ENCODE peak calls at places on chromosome 11, in seven cellular contexts. T is cardiac muscle cell; F is sigmoid colon; P is CD8-positive, alpha-beta memory T cell; G is neuronal stem cell; O is Peyer's patch; X is osteoblast. V is an unnamed sample. For H3K4me1, the result is how much of the 10 kb centered on the place peaks cover.

GRCh38 chr11:13487661-13488030 is 8.2 kb downstream of the PTH start:
- DNase-seq in T (peak), F (no peak), P (peak), G (peak), O (no peak), X (peak), V (no peak)

GRCh38 chr11:86592047-86592564 is 80.3 kb downstream of the ME3 start:
- DNase-seq in T (no peak), F (no peak), P (no peak), G (no peak), O (no peak), X (no peak), V (no peak)

GRCh38 chr11:2137202-2138071 is 1.8 kb downstream of the IGF2 start:
- DNase-seq in T (peak), F (no peak), P (no peak), G (peak), O (no peak), X (peak), V (peak)

GRCh38 chr11:46382644-46383403 is 1.4 kb downstream of the MDK start:
- DNase-seq in T (peak), F (peak), P (no peak), G (no peak), O (no peak), X (peak), V (no peak)

GRCh38 chr11:69638941-69639681 is 1.8 kb upstream of the CCND1 start:
- DNase-seq in T (peak), F (peak), P (no peak), G (peak), O (peak), X (peak), V (peak)

GRCh38 chr11:45110562-45110961 is 35.9 kb upstream of the PRDM11 start:
- DNase-seq in T (peak), F (peak), P (peak), G (peak), O (peak), X (peak), V (no peak)

GRCh38 chr11:62953811-62954210 is 31.0 kb downstream of the SLC22A6 start:
- DNase-seq in T (peak), F (no peak), P (no peak), G (no peak), O (no peak), X (no peak), V (no peak)

GRCh38 chr11:85772700-85773099 is 38.2 kb downstream of the SYTL2 start:
- DNase-seq in T (peak), F (no peak), P (no peak), G (no peak), O (no peak), X (peak), V (no peak)

GRCh38 chr11:123544631-123545375 is 109.6 kb downstream of the SCN3B start:
- DNase-seq in T (no peak), F (no peak), P (no peak), G (no peak), O (no peak), X (no peak), V (no peak)

GRCh38 chr11:83816572-83817187 is 530.5 kb upstream of the CCDC90B start:
- DNase-seq in T (peak), F (no peak), P (no peak), G (peak), O (no peak), X (no peak), V (no peak)

GRCh38 chr11:104095791-104096190 is 59.4 kb downstream of the DDI1 start:
- DNase-seq in T (peak), F (no peak), P (no peak), G (no peak), O (no peak), X (no peak), V (no peak)

GRCh38 chr11:95121687-95122086 is 32.0 kb downstream of the ENDOD1 start:
- DNase-seq in T (no peak), F (no peak), P (no peak), G (no peak), O (no peak), X (no peak), V (no peak)

GRCh38 chr11:123255909-123256308 is 60.9 kb upstream of the CLMP start:
- DNase-seq in T (peak), F (no peak), P (no peak), G (peak), O (no peak), X (peak), V (no peak)

GRCh38 chr11:73383249-73384126 is 7.3 kb downstream of the RELT start:
- DNase-seq in T (peak), F (no peak), P (no peak), G (no peak), O (no peak), X (no peak), V (peak)

GRCh38 chr11:11611381-11611780 is 10.4 kb downstream of the GALNT18 start:
- DNase-seq in T (no peak), F (no peak), P (no peak), G (no peak), O (no peak), X (no peak), V (peak)

GRCh38 chr11:35887737-35888136 is 56.1 kb upstream of the LDLRAD3 start:
- DNase-seq in T (no peak), F (no peak), P (no peak), G (no peak), O (no peak), X (no peak), V (no peak)

GRCh38 chr11:1778141-1778911 is 14.6 kb upstream of the CTSD start:
- DNase-seq in T (no peak), F (peak), P (no peak), G (no peak), O (peak), X (peak), V (no peak)

GRCh38 chr11:104390696-104391095 is 226.7 kb upstream of the PDGFD start:
- DNase-seq in T (peak), F (no peak), P (no peak), G (no peak), O (no peak), X (no peak), V (no peak)

GRCh38 chr11:103714246-103714645 is 322.2 kb upstream of the DDI1 start:
- DNase-seq in T (peak), F (no peak), P (no peak), G (no peak), O (no peak), X (peak), V (no peak)

GRCh38 chr11:45432910-45433309 is 146.8 kb upstream of the SYT13 start:
- DNase-seq in T (no peak), F (no peak), P (no peak), G (no peak), O (no peak), X (no peak), V (no peak)

GRCh38 chr11:2825886-2826678 is 59.5 kb downstream of the CDKN1C start:
- DNase-seq in T (peak), F (peak), P (no peak), G (peak), O (no peak), X (peak), V (peak)

GRCh38 chr11:78798567-78799170 is 224.0 kb upstream of the NARS2 start:
- DNase-seq in T (peak), F (peak), P (no peak), G (peak), O (peak), X (no peak), V (peak)

GRCh38 chr11:102456381-102456780 is 3.8 kb upstream of the TMEM123 start:
- DNase-seq in T (peak), F (no peak), P (no peak), G (no peak), O (no peak), X (no peak), V (no peak)

GRCh38 chr11:134449713-134450112 is 37.7 kb upstream of the B3GAT1 start:
- DNase-seq in T (no peak), F (peak), P (no peak), G (no peak), O (peak), X (peak), V (no peak)

GRCh38 chr11:79441159-79441875 is 487 bp upstream of the TENM4 start:
- DNase-seq in T (no peak), F (no peak), P (no peak), G (peak), O (no peak), X (peak), V (no peak)

GRCh38 chr11:118239509-118239908 is 12.7 kb downstream of the MPZL3 start:
- DNase-seq in T (no peak), F (no peak), P (no peak), G (no peak), O (no peak), X (no peak), V (no peak)

GRCh38 chr11:70448983-70449567 is 50.7 kb downstream of the CTTN start:
- DNase-seq in T (no peak), F (no peak), P (no peak), G (no peak), O (no peak), X (no peak), V (no peak)

GRCh38 chr11:71204294-71204693 is 48.1 kb downstream of the SHANK2 start:
- DNase-seq in T (no peak), F (peak), P (no peak), G (no peak), O (peak), X (peak), V (no peak)

GRCh38 chr11:86785576-86785975 is 14.8 kb upstream of the PRSS23 start:
- DNase-seq in T (no peak), F (no peak), P (no peak), G (no peak), O (no peak), X (peak), V (no peak)

GRCh38 chr11:102279641-102280170 is 37.6 kb upstream of the BIRC3 start:
- DNase-seq in T (peak), F (no peak), P (no peak), G (no peak), O (no peak), X (peak), V (no peak)

GRCh38 chr11:111739299-111739698 is 26.9 kb downstream of the PPP2R1B start:
- DNase-seq in T (no peak), F (no peak), P (no peak), G (no peak), O (no peak), X (no peak), V (no peak)

GRCh38 chr11:57800444-57801184 is 39.0 kb downstream of the CTNND1 start:
- DNase-seq in T (peak), F (no peak), P (peak), G (peak), O (no peak), X (no peak), V (no peak)

GRCh38 chr11:71076525-71077304 is 175.7 kb downstream of the SHANK2 start:
- DNase-seq in T (no peak), F (no peak), P (no peak), G (no peak), O (no peak), X (no peak), V (peak)

GRCh38 chr11:15987044-15987443 is 369.3 kb downstream of the SOX6 start:
- DNase-seq in T (no peak), F (no peak), P (no peak), G (no peak), O (no peak), X (no peak), V (no peak)

GRCh38 chr11:27701262-27702105 is 1.2 kb upstream of the BDNF start:
- DNase-seq in T (peak), F (no peak), P (no peak), G (no peak), O (no peak), X (peak), V (peak)

GRCh38 chr11:44028816-44029506 is 18.8 kb upstream of the ACCSL start:
- DNase-seq in T (no peak), F (no peak), P (no peak), G (no peak), O (no peak), X (no peak), V (no peak)

GRCh38 chr11:106619320-106619990 is 398.8 kb downstream of the GUCY1A2 start:
- DNase-seq in T (no peak), F (no peak), P (no peak), G (no peak), O (no peak), X (no peak), V (no peak)

GRCh38 chr11:128731041-128731663 is 37.3 kb downstream of the FLI1 start:
- DNase-seq in T (no peak), F (no peak), P (peak), G (no peak), O (no peak), X (no peak), V (no peak)
- H3K27ac ChIP-seq in T (no peak), F (no peak), P (no peak), G (no peak), O (no peak), X (no peak), V (no peak)

DNA sequence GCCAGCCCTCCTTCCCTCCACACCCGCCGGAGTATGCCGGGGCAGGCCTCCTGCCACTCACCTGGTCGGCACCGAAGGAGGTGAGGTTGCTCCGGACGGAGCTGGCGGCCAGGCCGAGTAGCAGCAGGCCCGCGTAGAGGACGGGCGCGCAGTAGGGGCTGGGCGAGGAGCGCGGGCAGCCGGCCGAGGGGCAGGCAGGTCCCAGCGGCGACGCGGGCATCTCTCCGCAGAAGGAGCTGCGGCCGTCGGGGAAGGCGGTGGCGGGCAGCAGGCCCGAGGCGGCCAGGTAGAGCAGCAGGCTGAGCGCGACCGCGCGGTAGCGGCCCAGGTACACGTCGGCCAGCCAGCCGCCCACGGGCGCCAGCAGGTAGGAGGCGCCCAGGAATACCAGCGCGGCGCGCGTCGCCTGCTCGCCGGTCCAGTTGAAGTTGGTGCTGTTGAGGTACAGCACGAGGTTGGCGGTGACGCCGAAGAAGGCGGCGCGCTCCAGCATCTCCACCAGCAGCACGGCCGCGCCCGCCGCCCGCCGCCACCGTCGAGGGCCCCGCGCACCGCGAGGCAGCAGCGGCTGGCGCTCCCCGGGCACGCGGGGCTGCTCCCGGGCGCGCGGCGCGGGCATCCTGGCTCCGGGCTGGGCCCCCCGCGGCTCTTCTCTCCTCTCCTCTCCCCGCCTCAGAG is 904 bp downstream of the SLC15A3 start:
- DNase-seq in T (peak), F (no peak), P (peak), G (no peak), O (no peak), X (peak), V (peak)
- H3K4me3 ChIP-seq in T (no peak), F (peak), P (peak), G (peak), O (peak), X (peak), V (peak)

DNA sequence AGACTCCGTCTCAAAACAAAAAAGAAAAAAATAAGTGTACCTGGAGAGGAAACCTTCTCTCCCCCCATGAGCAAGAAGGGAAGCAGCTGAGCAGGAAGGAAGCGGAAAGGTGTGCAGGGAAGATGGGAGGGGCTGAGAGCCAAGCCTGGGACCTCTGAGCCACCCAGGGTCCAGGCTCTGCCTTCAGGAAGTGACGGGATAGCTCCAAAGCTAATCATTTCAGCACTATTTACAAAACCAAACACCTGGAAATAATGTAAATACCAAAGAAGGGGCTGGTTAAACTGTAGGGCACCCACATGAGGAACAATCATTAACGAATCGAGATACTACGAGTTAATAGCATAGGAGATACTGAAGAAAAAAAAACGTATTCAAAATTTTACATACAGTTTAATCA is 27.9 kb downstream of the ARRB1 start:
- DNase-seq in T (no peak), F (no peak), P (no peak), G (no peak), O (no peak), X (peak), V (no peak)
- H3K4me1 ChIP-seq in T (under half), F (under half), P (under half), G (under half), O (half or more), X (under half), V (under half)

GRCh38 chr11:66545701-66546367 is at the start of gene ZDHHC24:
- DNase-seq in T (peak), F (peak), P (peak), G (peak), O (peak), X (peak), V (peak)

GRCh38 chr11:66548041-66548440 is 1.3 kb downstream of the ACTN3 start:
- DNase-seq in T (no peak), F (no peak), P (no peak), G (no peak), O (no peak), X (peak), V (peak)

GRCh38 chr11:66547662-66548009 is 933 bp downstream of the ACTN3 start:
- DNase-seq in T (no peak), F (no peak), P (no peak), G (peak), O (no peak), X (peak), V (no peak)

GRCh38 chr11:66546368-66546965 is at the start of gene ACTN3:
- DNase-seq in T (peak), F (peak), P (no peak), G (peak), O (no peak), X (peak), V (peak)

DNA sequence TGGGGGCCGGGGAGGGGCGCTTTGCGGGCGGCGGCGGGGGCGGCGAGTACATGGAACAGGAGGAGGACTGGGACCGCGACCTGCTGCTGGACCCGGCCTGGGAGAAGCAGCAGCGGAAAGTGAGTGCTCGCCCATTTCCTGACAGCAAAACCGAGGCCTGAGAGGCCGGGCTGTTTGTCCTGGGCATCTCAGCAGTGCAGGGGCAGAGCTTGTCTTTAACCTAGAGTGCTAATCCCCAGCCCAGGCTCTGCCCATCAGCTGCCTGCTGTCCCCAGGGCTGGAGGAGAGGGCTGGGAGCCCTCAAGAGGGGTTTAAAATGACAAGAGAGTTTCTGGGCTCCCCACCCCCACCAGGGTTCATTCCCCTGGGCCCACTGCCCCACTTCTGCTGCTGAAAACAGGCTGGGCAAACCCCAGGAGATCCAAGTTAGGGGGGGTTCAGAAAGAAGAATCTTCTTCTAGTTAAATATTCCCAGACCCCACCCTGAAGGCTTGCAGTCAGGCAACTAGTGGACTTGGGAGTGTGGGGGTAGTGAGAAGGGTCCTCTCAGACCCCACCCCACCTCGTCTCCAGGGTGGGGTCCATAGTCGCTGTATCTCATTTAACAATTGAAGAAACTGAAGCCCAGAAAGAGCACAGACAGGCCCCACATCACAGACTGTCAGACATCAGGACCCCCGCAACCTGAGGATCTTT is 411 bp downstream of the ACTN3 start:
- DNase-seq in T (no peak), F (no peak), P (no peak), G (peak), O (no peak), X (peak), V (no peak)
- H3K27ac ChIP-seq in T (peak), F (peak), P (no peak), G (peak), O (no peak), X (no peak), V (no peak)

GRCh38 chr11:72243173-72243566 is 806 bp downstream of the PHOX2A start:
- DNase-seq in T (no peak), F (no peak), P (no peak), G (no peak), O (no peak), X (no peak), V (no peak)
- H3K4me3 ChIP-seq in T (no peak), F (no peak), P (no peak), G (no peak), O (no peak), X (no peak), V (no peak)

GRCh38 chr11:114070464-114071139 is 11.1 kb downstream of the ZBTB16 start:
- DNase-seq in T (no peak), F (no peak), P (no peak), G (no peak), O (no peak), X (no peak), V (no peak)
- H3K4me1 ChIP-seq in T (under half), F (half or more), P (under half), G (under half), O (under half), X (under half), V (half or more)

GRCh38 chr11:16997624-16998023 is 16.6 kb downstream of the PLEKHA7 start:
- DNase-seq in T (no peak), F (no peak), P (no peak), G (no peak), O (peak), X (no peak), V (no peak)
- H3K27ac ChIP-seq in T (no peak), F (no peak), P (no peak), G (no peak), O (peak), X (no peak), V (peak)

GRCh38 chr11:64606796-64607380 is 15.9 kb downstream of the SLC22A12 start:
- DNase-seq in T (no peak), F (no peak), P (no peak), G (no peak), O (no peak), X (peak), V (no peak)

GRCh38 chr11:64609436-64610047 is 18.5 kb downstream of the SLC22A12 start:
- DNase-seq in T (no peak), F (no peak), P (no peak), G (no peak), O (no peak), X (peak), V (no peak)

GRCh38 chr11:64607381-64608259 is 16.6 kb downstream of the SLC22A12 start:
- DNase-seq in T (peak), F (no peak), P (no peak), G (no peak), O (no peak), X (peak), V (peak)

GRCh38 chr11:64608636-64609035 is 17.6 kb downstream of the SLC22A12 start:
- DNase-seq in T (no peak), F (no peak), P (no peak), G (no peak), O (no peak), X (peak), V (peak)

GRCh38 chr11:64608260-64608538 is 17.2 kb downstream of the SLC22A12 start:
- DNase-seq in T (no peak), F (no peak), P (no peak), G (no peak), O (no peak), X (no peak), V (no peak)
- H3K4me3 ChIP-seq in T (no peak), F (peak), P (no peak), G (no peak), O (no peak), X (peak), V (peak)

GRCh38 chr11:48051217-48051848 is 71.0 kb downstream of the PTPRJ start:
- DNase-seq in T (no peak), F (no peak), P (no peak), G (no peak), O (no peak), X (no peak), V (no peak)
- H3K4me1 ChIP-seq in T (under half), F (under half), P (half or more), G (under half), O (under half), X (under half), V (under half)